ENCODE peak calls at places on chromosomes 6 and 20, in ten cellular contexts. N, P, J, T, W, B, F, H, Q and X are unnamed samples.

GRCh38 chr6:94389218-94389617 is 969.9 kb upstream of the EPHA7 start:
- DNase-seq in N (no peak), B (no peak), W (no peak), H (no peak), J (no peak), T (no peak), P (no peak), F (no peak), Q (no peak), X (no peak)

GRCh38 chr6:98977606-98978292 is 30.0 kb upstream of the FBXL4 start:
- DNase-seq in B (no peak), Q (no peak), H (no peak), P (no peak), J (no peak), N (no peak), W (no peak), F (no peak), T (no peak), X (no peak)

GRCh38 chr6:154302111-154302752 is 54.4 kb downstream of the IPCEF1 start:
- DNase-seq in F (no peak), P (no peak), J (no peak), Q (no peak), B (no peak), H (peak; percentile 95), N (peak; percentile 29), T (no peak), W (no peak), X (no peak)

GRCh38 chr20:32184953-32185603 is 22.5 kb downstream of the PLAGL2 start:
- DNase-seq in B (peak; percentile 20), Q (no peak), P (no peak), W (no peak), N (no peak), F (no peak), J (no peak), T (peak; percentile 8), H (no peak), X (no peak)

GRCh38 chr6:162056745-162057144 is 670.8 kb downstream of the PRKN start:
- DNase-seq in T (no peak), Q (no peak), F (no peak), W (peak; percentile 19), B (no peak), P (no peak), N (no peak), J (no peak), H (no peak), X (peak; percentile 46)

GRCh38 chr6:7051780-7052440 is 55.9 kb upstream of the RREB1 start:
- DNase-seq in P (peak; percentile 90), B (peak; percentile 79), N (peak; percentile 30), F (no peak), J (peak; percentile 65), H (no peak), W (peak; percentile 40), Q (peak; percentile 29), T (peak; percentile 77), X (peak; percentile 69)

GRCh38 chr6:139943391-139943790 is 568.9 kb upstream of the CITED2 start:
- DNase-seq in B (no peak), H (peak; percentile 89), W (peak; percentile 12), J (no peak), T (no peak), Q (no peak), N (no peak), F (no peak), P (no peak), X (no peak)

GRCh38 chr6:36848658-36849441 is 9.6 kb upstream of the CPNE5 start:
- DNase-seq in J (peak; percentile 80), W (no peak), F (no peak), P (no peak), H (no peak), B (peak; percentile 50), N (no peak), T (no peak), Q (peak; percentile 43), X (peak; percentile 94)

GRCh38 chr20:58982406-58983114 is 1.5 kb downstream of the NELFCD start:
- DNase-seq in P (peak; percentile 77), H (no peak), W (no peak), B (no peak), F (no peak), J (peak; percentile 24), T (peak; percentile 7), N (peak; percentile 15), Q (no peak), X (no peak)

GRCh38 chr6:6494677-6495076 is 93.8 kb upstream of the LY86 start:
- DNase-seq in F (peak; percentile 49), Q (no peak), B (no peak), P (no peak), N (peak; percentile 25), H (no peak), J (peak; percentile 35), T (no peak), W (peak; percentile 18), X (peak; percentile 70)

GRCh38 chr6:57021086-57021720 is 25.3 kb upstream of the KIAA1586 start:
- DNase-seq in J (no peak), B (no peak), W (peak; percentile 35), P (no peak), N (no peak), T (no peak), F (peak; percentile 51), H (peak; percentile 64), Q (no peak), X (no peak)

GRCh38 chr6:125769147-125769783 is 19.8 kb downstream of the HEY2 start:
- DNase-seq in Q (no peak), W (no peak), H (no peak), J (no peak), B (no peak), N (no peak), F (no peak), P (no peak), T (no peak), X (no peak)

GRCh38 chr6:12075067-12075563 is 63.0 kb downstream of the HIVEP1 start:
- DNase-seq in F (no peak), B (no peak), P (no peak), H (no peak), W (no peak), J (no peak), Q (no peak), N (no peak), T (no peak), X (no peak)

GRCh38 chr20:54212226-54212625 is 4.3 kb downstream of the PFDN4 start:
- DNase-seq in T (no peak), N (no peak), B (no peak), Q (no peak), W (no peak), J (no peak), P (no peak), F (no peak), H (peak; percentile 66), X (no peak)

GRCh38 chr20:54214566-54214965 is 6.7 kb downstream of the PFDN4 start:
- DNase-seq in T (no peak), J (no peak), W (no peak), P (no peak), H (no peak), F (no peak), Q (no peak), N (no peak), B (no peak), X (no peak)

GRCh38 chr20:54217762-54218161 is 9.9 kb downstream of the PFDN4 start:
- DNase-seq in W (no peak), B (no peak), J (no peak), F (no peak), T (no peak), N (no peak), H (no peak), P (no peak), Q (no peak), X (no peak)

GRCh38 chr20:54212871-54213270 is 5.0 kb downstream of the PFDN4 start:
- DNase-seq in B (no peak), T (no peak), N (no peak), W (no peak), Q (no peak), H (no peak), F (no peak), J (no peak), P (no peak), X (no peak)

GRCh38 chr20:54215157-54215789 is 7.4 kb downstream of the PFDN4 start:
- DNase-seq in J (no peak), W (no peak), Q (no peak), F (no peak), B (no peak), T (no peak), H (no peak), N (no peak), P (no peak), X (no peak)
- TF ChIP-seq POLR2A in J (no peak), W (no peak), Q (no peak), F (no peak), B (no peak), T (no peak), H (no peak), N (no peak), P (no peak), X (no peak)

GRCh38 chr6:26032387-26033131 is 54.7 kb upstream of the HFE start:
- DNase-seq in B (no peak), P (no peak), Q (no peak), J (no peak), H (peak; percentile 38), T (no peak), W (no peak), F (no peak), N (no peak), X (no peak)
- TF ChIP-seq POLR2A in B (no peak), P (no peak), Q (no peak), J (no peak), H (no peak), T (no peak), W (peak; percentile 7), F (no peak), N (no peak), X (no peak)

GRCh38 chr20:62120990-62121775 is 1.1 kb upstream of the LSM14B start:
- DNase-seq in J (no peak), B (no peak), T (peak; percentile 80), N (no peak), Q (peak; percentile 40), W (peak; percentile 30), F (peak; percentile 27), H (peak; percentile 61), P (peak; percentile 94), X (peak; percentile 41)

GRCh38 chr20:62120365-62120762 is 1.9 kb upstream of the LSM14B start:
- DNase-seq in T (no peak), Q (no peak), J (no peak), N (no peak), P (no peak), H (no peak), B (no peak), F (no peak), W (no peak), X (no peak)

GRCh38 chr20:62122659-62123449 is 579 bp downstream of the LSM14B start:
- DNase-seq in T (peak; percentile 80), F (no peak), W (no peak), J (peak; percentile 63), Q (peak; percentile 43), N (peak; percentile 50), H (no peak), B (peak; percentile 76), P (peak; percentile 89), X (peak; percentile 56)

GRCh38 chr20:62123450-62124118 is 1.3 kb downstream of the LSM14B start:
- DNase-seq in H (peak; percentile 51), F (no peak), Q (no peak), T (no peak), J (no peak), P (no peak), B (no peak), N (no peak), W (no peak), X (no peak)

GRCh38 chr20:62121776-62122658 is at the start of gene LSM14B:
- DNase-seq in F (peak; percentile 89), N (peak; percentile 93), W (peak; percentile 93), B (peak; percentile 98), H (peak; percentile 95), P (peak; percentile 99), T (peak; percentile 98), Q (peak; percentile 95), J (peak; percentile 98), X (peak; percentile 96)
- TF ChIP-seq POLR2A in F (peak; percentile 10), N (peak; percentile 30), W (peak; percentile 56), B (peak; percentile 45), H (no peak), P (no peak), T (no peak), Q (peak; percentile 22), J (no peak), X (no peak)

GRCh38 chr6:129032602-129033001 is 149.7 kb downstream of the LAMA2 start:
- DNase-seq in Q (peak; percentile 54), J (no peak), N (no peak), H (no peak), B (no peak), P (peak; percentile 86), W (no peak), T (peak; percentile 66), F (no peak), X (no peak)
- TF ChIP-seq POLR2A in Q (no peak), J (no peak), N (no peak), H (no peak), B (no peak), P (no peak), W (no peak), T (no peak), F (no peak), X (no peak)